ENCODE peak calls at places on chromosome 13, in four cellular contexts. One of them, this sample, is unnamed.

GRCh38 chr13:95239293-95239692 is 62.0 kb downstream of the ABCC4 start:
- DNase-seq in KBM-7: peak
- DNase-seq in activated T-cell treated with anti-CD3 and anti-CD28 coated beads, Interleukin-2, amount 50 U/mL, for 72 hours: no peak
- DNase-seq in anterior cingulate cortex: no peak
- DNase-seq in this sample: no peak

GRCh38 chr13:40983725-40984669 is 35.1 kb downstream of the ELF1 start:
- DNase-seq in KBM-7: no peak
- DNase-seq in activated T-cell treated with anti-CD3 and anti-CD28 coated beads, Interleukin-2, amount 50 U/mL, for 72 hours: no peak
- DNase-seq in anterior cingulate cortex: no peak
- DNase-seq in this sample: no peak

GRCh38 chr13:38674208-38674607 is 12.7 kb upstream of the FREM2 start:
- DNase-seq in KBM-7: no peak
- DNase-seq in activated T-cell treated with anti-CD3 and anti-CD28 coated beads, Interleukin-2, amount 50 U/mL, for 72 hours: no peak
- DNase-seq in anterior cingulate cortex: no peak
- DNase-seq in this sample: no peak

GRCh38 chr13:26538363-26539317 is 18.8 kb upstream of the WASF3 start:
- DNase-seq in KBM-7: no peak
- DNase-seq in activated T-cell treated with anti-CD3 and anti-CD28 coated beads, Interleukin-2, amount 50 U/mL, for 72 hours: no peak
- DNase-seq in anterior cingulate cortex: no peak
- DNase-seq in this sample: no peak

GRCh38 chr13:44837250-44837649 is 152.0 kb downstream of the NUFIP1 start:
- DNase-seq in KBM-7: no peak
- DNase-seq in activated T-cell treated with anti-CD3 and anti-CD28 coated beads, Interleukin-2, amount 50 U/mL, for 72 hours: no peak
- DNase-seq in anterior cingulate cortex: no peak
- DNase-seq in this sample: no peak

GRCh38 chr13:98482476-98483444 is 94.1 kb downstream of the STK24 start:
- DNase-seq in KBM-7: no peak
- DNase-seq in activated T-cell treated with anti-CD3 and anti-CD28 coated beads, Interleukin-2, amount 50 U/mL, for 72 hours: no peak
- DNase-seq in anterior cingulate cortex: no peak
- DNase-seq in this sample: no peak

GRCh38 chr13:81487151-81487550 is 1146.2 kb upstream of the SPRY2 start:
- DNase-seq in KBM-7: peak
- DNase-seq in activated T-cell treated with anti-CD3 and anti-CD28 coated beads, Interleukin-2, amount 50 U/mL, for 72 hours: no peak
- DNase-seq in anterior cingulate cortex: no peak
- DNase-seq in this sample: peak

GRCh38 chr13:111663505-111663904 is 343.1 kb downstream of the TEX29 start:
- DNase-seq in KBM-7: no peak
- DNase-seq in activated T-cell treated with anti-CD3 and anti-CD28 coated beads, Interleukin-2, amount 50 U/mL, for 72 hours: no peak
- DNase-seq in anterior cingulate cortex: no peak
- DNase-seq in this sample: peak

GRCh38 chr13:42575938-42576337 is 2.0 kb downstream of the TNFSF11 start:
- DNase-seq in KBM-7: no peak
- DNase-seq in activated T-cell treated with anti-CD3 and anti-CD28 coated beads, Interleukin-2, amount 50 U/mL, for 72 hours: no peak
- DNase-seq in anterior cingulate cortex: no peak
- DNase-seq in this sample: no peak

GRCh38 chr13:96984061-96984508 is 10.2 kb downstream of the OXGR1 start:
- DNase-seq in KBM-7: no peak
- DNase-seq in activated T-cell treated with anti-CD3 and anti-CD28 coated beads, Interleukin-2, amount 50 U/mL, for 72 hours: no peak
- DNase-seq in anterior cingulate cortex: no peak
- DNase-seq in this sample: peak

GRCh38 chr13:51803018-51803417 is 945 bp downstream of the DHRS12 start:
- DNase-seq in KBM-7: no peak
- DNase-seq in activated T-cell treated with anti-CD3 and anti-CD28 coated beads, Interleukin-2, amount 50 U/mL, for 72 hours: no peak
- DNase-seq in anterior cingulate cortex: no peak
- DNase-seq in this sample: no peak

GRCh38 chr13:99197257-99197651 is 3.4 kb upstream of the UBAC2 start:
- DNase-seq in KBM-7: no peak
- DNase-seq in activated T-cell treated with anti-CD3 and anti-CD28 coated beads, Interleukin-2, amount 50 U/mL, for 72 hours: no peak
- DNase-seq in anterior cingulate cortex: no peak
- DNase-seq in this sample: no peak

GRCh38 chr13:42574435-42575311 is 721 bp downstream of the TNFSF11 start:
- DNase-seq in KBM-7: no peak
- DNase-seq in activated T-cell treated with anti-CD3 and anti-CD28 coated beads, Interleukin-2, amount 50 U/mL, for 72 hours: peak
- DNase-seq in anterior cingulate cortex: no peak
- DNase-seq in this sample: peak

GRCh38 chr13:103862525-103862924 is 796.3 kb upstream of the SLC10A2 start:
- DNase-seq in KBM-7: no peak
- DNase-seq in activated T-cell treated with anti-CD3 and anti-CD28 coated beads, Interleukin-2, amount 50 U/mL, for 72 hours: no peak
- DNase-seq in anterior cingulate cortex: no peak
- DNase-seq in this sample: no peak

This sample was measured in ecto neural progenitor cell.